ENCODE peak calls at places on chromosome 9, in five cellular contexts. One of them, this sample, is unnamed.

GRCh38 chr9:14057347-14058077 is 256.4 kb downstream of the NFIB start:
- DNase-seq in PC-9: no peak
- DNase-seq in EH: no peak
- DNase-seq in lower lobe of right lung: no peak
- DNase-seq in Daoy: no peak
- DNase-seq in this sample: no peak

GRCh38 chr9:126614088-126614454 is 343 bp downstream of the LMX1B start:
- DNase-seq in lower lobe of right lung: no peak
- DNase-seq in EH: no peak
- DNase-seq in Daoy: peak
- DNase-seq in PC-9: no peak
- DNase-seq in this sample: no peak

GRCh38 chr9:89177021-89177400 is 1.6 kb downstream of the SHC3 start:
- DNase-seq in lower lobe of right lung: no peak
- DNase-seq in EH: peak
- DNase-seq in Daoy: peak
- DNase-seq in PC-9: no peak
- DNase-seq in this sample: peak

GRCh38 chr9:18520395-18520794 is 46.4 kb downstream of the ADAMTSL1 start:
- DNase-seq in lower lobe of right lung: no peak
- DNase-seq in PC-9: no peak
- DNase-seq in EH: peak
- DNase-seq in Daoy: no peak
- DNase-seq in this sample: no peak

GRCh38 chr9:112925058-112925641 is 34.5 kb upstream of the SLC46A2 start:
- DNase-seq in lower lobe of right lung: no peak
- DNase-seq in PC-9: peak
- DNase-seq in Daoy: peak
- DNase-seq in EH: peak
- DNase-seq in this sample: peak

GRCh38 chr9:93644397-93645088 is 68.2 kb downstream of the PHF2 start:
- DNase-seq in PC-9: no peak
- DNase-seq in Daoy: no peak
- DNase-seq in EH: no peak
- DNase-seq in lower lobe of right lung: no peak
- DNase-seq in this sample: no peak

GRCh38 chr9:113492343-113493079 is 29.0 kb downstream of the RGS3 start:
- DNase-seq in lower lobe of right lung: no peak
- DNase-seq in PC-9: no peak
- DNase-seq in EH: peak
- DNase-seq in Daoy: no peak
- DNase-seq in this sample: no peak

GRCh38 chr9:136545065-136545965 is 533 bp downstream of the NOTCH1 start:
- DNase-seq in lower lobe of right lung: no peak
- DNase-seq in Daoy: peak
- DNase-seq in EH: peak
- DNase-seq in PC-9: peak
- DNase-seq in this sample: no peak

GRCh38 chr9:134218230-134218629 is 53.9 kb upstream of the RNU6ATAC start:
- DNase-seq in EH: no peak
- DNase-seq in Daoy: no peak
- DNase-seq in lower lobe of right lung: no peak
- DNase-seq in PC-9: no peak
- DNase-seq in this sample: no peak

GRCh38 chr9:438066-438465 is 223.4 kb downstream of the DOCK8 start:
- DNase-seq in PC-9: no peak
- DNase-seq in lower lobe of right lung: no peak
- DNase-seq in EH: no peak
- DNase-seq in Daoy: no peak
- DNase-seq in this sample: no peak

GRCh38 chr9:110371411-110372013 is 33.8 kb upstream of the TXNDC8 start:
- DNase-seq in Daoy: no peak
- DNase-seq in EH: no peak
- DNase-seq in PC-9: no peak
- DNase-seq in lower lobe of right lung: no peak
- DNase-seq in this sample: no peak

GRCh38 chr9:104836767-104837166 is 72.8 kb downstream of the NIPSNAP3B start:
- DNase-seq in EH: no peak
- DNase-seq in Daoy: no peak
- DNase-seq in PC-9: no peak
- DNase-seq in lower lobe of right lung: no peak
- DNase-seq in this sample: no peak

GRCh38 chr9:35756743-35757526 is 2.9 kb upstream of the MSMP start:
- DNase-seq in Daoy: peak
- DNase-seq in EH: peak
- DNase-seq in lower lobe of right lung: peak
- DNase-seq in PC-9: peak
- DNase-seq in this sample: peak

GRCh38 chr9:121640076-121640475 is 11.4 kb upstream of the DAB2IP start:
- DNase-seq in EH: peak
- DNase-seq in PC-9: peak
- DNase-seq in Daoy: peak
- DNase-seq in lower lobe of right lung: peak
- DNase-seq in this sample: no peak

GRCh38 chr9:119963258-119963797 is 594.1 kb upstream of the BRINP1 start:
- DNase-seq in Daoy: peak
- DNase-seq in EH: peak
- DNase-seq in PC-9: no peak
- DNase-seq in lower lobe of right lung: peak
- DNase-seq in this sample: peak

GRCh38 chr9:111842313-111842712 is 47.6 kb upstream of the SHOC1 start:
- DNase-seq in Daoy: no peak
- DNase-seq in lower lobe of right lung: no peak
- DNase-seq in PC-9: no peak
- DNase-seq in EH: no peak
- DNase-seq in this sample: no peak

GRCh38 chr9:21709464-21710058 is 92.9 kb upstream of the MTAP start:
- DNase-seq in Daoy: no peak
- DNase-seq in lower lobe of right lung: no peak
- DNase-seq in PC-9: no peak
- DNase-seq in EH: peak
- DNase-seq in this sample: peak

GRCh38 chr9:136567651-136568287 is 21.9 kb upstream of the NOTCH1 start:
- DNase-seq in Daoy: peak
- DNase-seq in lower lobe of right lung: no peak
- DNase-seq in EH: peak
- DNase-seq in PC-9: peak
- DNase-seq in this sample: peak

GRCh38 chr9:128159073-128159783 is 837 bp upstream of the BBLN start:
- DNase-seq in PC-9: peak
- DNase-seq in EH: no peak
- DNase-seq in lower lobe of right lung: no peak
- DNase-seq in Daoy: peak
- DNase-seq in this sample: no peak

GRCh38 chr9:81601639-81602623 is 87.4 kb downstream of the TLE1 start:
- DNase-seq in EH: no peak
- DNase-seq in lower lobe of right lung: no peak
- DNase-seq in Daoy: no peak
- DNase-seq in PC-9: no peak
- DNase-seq in this sample: no peak

GRCh38 chr9:73609381-73609780 is 457.7 kb downstream of the ANXA1 start:
- DNase-seq in EH: no peak
- DNase-seq in lower lobe of right lung: no peak
- DNase-seq in Daoy: no peak
- DNase-seq in PC-9: no peak
- DNase-seq in this sample: no peak